ENCODE peak calls at places on chromosomes 2 and 18, in four cellular contexts. T is nephron progenitor cell, X is hypothalamus, U is M059J. I is an unnamed sample.

GRCh38 chr18:58416704-58417683 is 211.9 kb downstream of the ALPK2 start:
- DNase-seq in T (no peak), X (no peak), U (peak; percentile 58), I (peak; percentile 76)

GRCh38 chr2:48398285-48399135 is 131.4 kb upstream of the STON1 start:
- DNase-seq in T (no peak), U (peak; percentile 72), X (no peak), I (peak; percentile 57)

GRCh38 chr2:11967946-11968465 is 221.6 kb downstream of the LPIN1 start:
- DNase-seq in X (no peak), U (peak; percentile 56), T (no peak), I (peak; percentile 82)

GRCh38 chr2:205482399-205483065 is 199.8 kb upstream of the NRP2 start:
- DNase-seq in T (no peak), U (no peak), X (no peak), I (no peak)

GRCh38 chr2:203461736-203462135 is 73.4 kb downstream of the RAPH1 start:
- DNase-seq in U (no peak), T (no peak), X (no peak), I (no peak)

GRCh38 chr2:113011108-113011507 is 5.8 kb downstream of the IL36A start:
- DNase-seq in U (peak; percentile 13), T (no peak), X (no peak), I (no peak)

GRCh38 chr2:131130298-131130596 is 25.1 kb downstream of the PLEKHB2 start:
- DNase-seq in U (no peak), T (no peak), X (no peak), I (no peak)

GRCh38 chr2:24175631-24176030 is 778 bp downstream of the FAM228A start:
- DNase-seq in T (no peak), X (no peak), U (no peak), I (no peak)

GRCh38 chr18:644395-645004 is 13.0 kb upstream of the TYMS start:
- DNase-seq in X (no peak), U (peak; percentile 30), T (no peak), I (no peak)

GRCh38 chr2:84880645-84881521 is at the start of gene TRABD2A:
- DNase-seq in U (no peak), X (no peak), T (peak; percentile 47), I (no peak)

GRCh38 chr2:181570833-181571661 is 85.9 kb downstream of the CERKL start:
- DNase-seq in T (no peak), U (no peak), X (no peak), I (no peak)

GRCh38 chr2:155190342-155190741 is 491.8 kb downstream of the KCNJ3 start:
- DNase-seq in U (no peak), T (no peak), X (no peak), I (no peak)

GRCh38 chr2:223100061-223100511 is 48.1 kb downstream of the KCNE4 start:
- DNase-seq in U (peak; percentile 84), T (no peak), X (no peak), I (peak; percentile 73)

GRCh38 chr2:214587442-214587841 is 176.6 kb downstream of the VWC2L start:
- DNase-seq in U (no peak), T (peak; percentile 20), X (no peak), I (no peak)

GRCh38 chr2:29260151-29260772 is 145.0 kb downstream of the CLIP4 start:
- DNase-seq in X (no peak), U (peak; percentile 44), T (no peak), I (peak; percentile 61)

GRCh38 chr2:31002510-31002909 is 135.7 kb downstream of the GALNT14 start:
- DNase-seq in U (no peak), X (no peak), T (no peak), I (no peak)

GRCh38 chr2:187055463-187055862 is 206.5 kb upstream of the ZSWIM2 start:
- DNase-seq in U (no peak), T (no peak), X (no peak), I (no peak)

GRCh38 chr2:86072271-86072858 is 33.3 kb downstream of the POLR1A start:
- DNase-seq in U (peak; percentile 90), X (no peak), T (peak; percentile 20), I (peak; percentile 31)

GRCh38 chr2:236261452-236261851 is 2.8 kb downstream of the ASB18 start:
- DNase-seq in U (peak; percentile 72), T (no peak), X (no peak), I (peak; percentile 20)

GRCh38 chr2:191976436-191976835 is 129.5 kb upstream of the CAVIN2 start:
- DNase-seq in U (peak; percentile 79), X (no peak), T (no peak), I (peak; percentile 94)

GRCh38 chr2:64177315-64177714 is 33.1 kb upstream of the PELI1 start:
- DNase-seq in T (no peak), X (no peak), U (no peak), I (peak; percentile 2)

GRCh38 chr2:66509326-66509811 is 74.4 kb downstream of the MEIS1 start:
- DNase-seq in T (no peak), X (no peak), U (peak; percentile 84), I (peak; percentile 66)

GRCh38 chr18:28584726-28585125 is 407.8 kb upstream of the CDH2 start:
- DNase-seq in T (peak; percentile 30), U (peak; percentile 93), X (no peak), I (peak; percentile 92)

GRCh38 chr2:88845772-88846661 is 154.5 kb downstream of the RPIA start:
- DNase-seq in U (no peak), X (no peak), T (no peak), I (no peak)

GRCh38 chr2:110800611-110801402 is 68.4 kb downstream of the ACOXL start:
- DNase-seq in T (no peak), U (no peak), X (no peak), I (no peak)

GRCh38 chr2:140654565-140654964 is 1476.3 kb downstream of the LRP1B start:
- DNase-seq in U (no peak), X (no peak), T (no peak), I (peak; percentile 21)

GRCh38 chr2:75609937-75610508 is 36.6 kb upstream of the MRPL19 start:
- DNase-seq in T (no peak), X (no peak), U (peak; percentile 36), I (peak; percentile 60)

I was measured in astrocyte.